ENCODE peak calls at places on chromosome 1, in four cellular contexts. P is H7, J is lung microvascular endothelial cell, M is COR-L47. G is an unnamed sample.

GRCh38 chr1:231893400-231894102 is 267.0 kb downstream of the DISC1 start:
- DNase-seq in P (no peak), J (no peak), M (no peak), G (no peak)

GRCh38 chr1:222523852-222524251 is 24.1 kb downstream of the HHIPL2 start:
- DNase-seq in P (no peak), J (no peak), M (no peak), G (no peak)

GRCh38 chr1:186102559-186103148 is 272.4 kb downstream of the TPR start:
- DNase-seq in P (no peak), J (peak; percentile 80), M (no peak), G (peak; percentile 33)

GRCh38 chr1:70487910-70488665 is 77.0 kb downstream of the CTH start:
- DNase-seq in P (peak; percentile 60), J (peak; percentile 52), M (peak; percentile 51), G (peak; percentile 20)

GRCh38 chr1:91617242-91617837 is 116.7 kb downstream of the CDC7 start:
- DNase-seq in P (peak; percentile 61), J (no peak), M (peak; percentile 71), G (no peak)

GRCh38 chr1:29669488-29669871 is 433.2 kb downstream of the PTPRU start:
- DNase-seq in P (peak; percentile 7), J (no peak), M (no peak), G (no peak)

GRCh38 chr1:182789138-182790076 is at the start of gene NPL:
- DNase-seq in P (peak; percentile 89), J (peak; percentile 79), M (peak; percentile 58), G (peak; percentile 84)

GRCh38 chr1:38053416-38054091 is 7.0 kb upstream of the POU3F1 start:
- DNase-seq in P (no peak), J (peak; percentile 22), M (no peak), G (no peak)

G was measured in myocyte.